ENCODE peak calls at places on chromosome 20, in seven cellular contexts. K is H1, Q is GM12878, L is HCT116, I is HepG2, T is SK-N-SH, O is K562. J is an unnamed sample.

GRCh38 chr20:13552061-13552460 is 86.7 kb downstream of the TASP1 start:
- DNase-seq in Q (no peak), O (no peak), T (no peak), I (no peak), L (no peak), K (no peak), J (no peak)

GRCh38 chr20:51573576-51574243 is 31.2 kb upstream of the NFATC2 start:
- DNase-seq in Q (no peak), T (no peak), O (no peak), I (no peak), L (no peak), K (no peak), J (no peak)

GRCh38 chr20:46635514-46636091 is 15.7 kb downstream of the SLC13A3 start:
- DNase-seq in L (no peak), I (no peak), Q (no peak), O (peak; percentile 34), T (no peak), K (no peak), J (no peak)

GRCh38 chr20:45917790-45918141 is 5.8 kb upstream of the PLTP start:
- DNase-seq in T (no peak), I (no peak), O (no peak), L (no peak), K (no peak), Q (no peak), J (no peak)

GRCh38 chr20:62212309-62212708 is 7.8 kb downstream of the HRH3 start:
- DNase-seq in L (no peak), O (no peak), Q (no peak), K (no peak), I (no peak), T (peak; percentile 48), J (no peak)

GRCh38 chr20:37383229-37383989 is 37.5 kb downstream of the SRC start:
- DNase-seq in O (no peak), K (no peak), I (no peak), Q (no peak), T (peak; percentile 20), L (peak; percentile 81), J (no peak)

GRCh38 chr20:497979-498378 is 35.6 kb upstream of the TBC1D20 start:
- DNase-seq in I (no peak), L (no peak), K (no peak), Q (no peak), T (no peak), O (no peak), J (no peak)

GRCh38 chr20:63424613-63425012 is 47.8 kb downstream of the KCNQ2 start:
- DNase-seq in K (no peak), T (no peak), I (no peak), L (no peak), O (no peak), Q (no peak), J (no peak)

GRCh38 chr20:50582591-50583234 is 72.5 kb downstream of the PTPN1 start:
- DNase-seq in T (no peak), Q (no peak), L (no peak), K (no peak), O (no peak), I (no peak), J (no peak)

GRCh38 chr20:40497781-40498691 is 191.0 kb downstream of the MAFB start:
- DNase-seq in K (no peak), I (no peak), Q (peak; percentile 7), T (no peak), L (no peak), O (peak; percentile 9), J (no peak)

GRCh38 chr20:1674361-1674760 is 16.8 kb upstream of the SIRPG start:
- DNase-seq in K (no peak), I (no peak), Q (no peak), O (no peak), T (no peak), L (no peak), J (no peak)

GRCh38 chr20:62678553-62678952 is 30.1 kb upstream of the NTSR1 start:
- DNase-seq in Q (no peak), L (no peak), I (no peak), T (no peak), O (no peak), K (no peak), J (no peak)

GRCh38 chr20:8389381-8390368 is 257.6 kb downstream of the PLCB1 start:
- DNase-seq in T (peak; percentile 27), K (no peak), L (peak; percentile 23), O (peak; percentile 3), Q (no peak), I (peak; percentile 55), J (peak; percentile 13)

GRCh38 chr20:5714261-5715041 is 35.8 kb upstream of the SHLD1 start:
- DNase-seq in T (no peak), K (no peak), O (no peak), L (no peak), I (peak; percentile 100), Q (no peak), J (no peak)

GRCh38 chr20:50341050-50341449 is 150.4 kb downstream of the CEBPB start:
- DNase-seq in K (no peak), Q (no peak), I (no peak), L (no peak), T (no peak), O (no peak), J (no peak)

GRCh38 chr20:62749851-62750445 is 41.3 kb downstream of the NTSR1 start:
- DNase-seq in L (no peak), Q (no peak), T (no peak), I (no peak), K (no peak), O (no peak), J (no peak)

GRCh38 chr20:50278684-50279531 is 88.3 kb downstream of the CEBPB start:
- DNase-seq in T (no peak), I (peak; percentile 87), O (peak; percentile 78), Q (no peak), K (no peak), L (peak; percentile 40), J (no peak)

GRCh38 chr20:11454966-11455799 is 462.5 kb upstream of the BTBD3 start:
- DNase-seq in K (no peak), I (no peak), Q (no peak), O (no peak), L (peak; percentile 90), T (no peak), J (no peak)

GRCh38 chr20:37734228-37734980 is 40.6 kb downstream of the CTNNBL1 start:
- DNase-seq in O (no peak), Q (no peak), T (peak; percentile 53), L (no peak), I (no peak), K (no peak), J (no peak)

GRCh38 chr20:4740774-4741431 is 19.2 kb downstream of the PRND start:
- DNase-seq in I (peak; percentile 60), L (peak; percentile 32), T (peak; percentile 41), O (peak; percentile 33), K (peak; percentile 58), Q (no peak), J (no peak)

GRCh38 chr20:53874706-53875105 is 195.7 kb downstream of the BCAS1 start:
- DNase-seq in L (no peak), K (no peak), I (no peak), O (no peak), T (no peak), Q (no peak), J (no peak)

GRCh38 chr20:1388706-1389483 is 4.0 kb downstream of the FKBP1A start:
- DNase-seq in K (no peak), T (no peak), I (no peak), L (no peak), Q (no peak), O (no peak), J (no peak)

GRCh38 chr20:49798718-49799117 is 13.9 kb upstream of the SLC9A8 start:
- DNase-seq in K (no peak), I (no peak), T (no peak), Q (no peak), O (no peak), L (no peak), J (no peak)

GRCh38 chr20:23291575-23292240 is 58.9 kb upstream of the NXT1 start:
- DNase-seq in Q (no peak), I (no peak), T (no peak), L (no peak), K (no peak), O (no peak), J (no peak)

GRCh38 chr20:37777012-37777411 is 83.2 kb downstream of the CTNNBL1 start:
- DNase-seq in I (no peak), Q (no peak), O (no peak), L (no peak), K (no peak), T (no peak), J (no peak)

GRCh38 chr20:50172347-50173013 is 18.1 kb upstream of the CEBPB start:
- DNase-seq in T (no peak), I (peak; percentile 97), L (no peak), O (no peak), Q (no peak), K (peak; percentile 82), J (peak; percentile 59)

DNA sequence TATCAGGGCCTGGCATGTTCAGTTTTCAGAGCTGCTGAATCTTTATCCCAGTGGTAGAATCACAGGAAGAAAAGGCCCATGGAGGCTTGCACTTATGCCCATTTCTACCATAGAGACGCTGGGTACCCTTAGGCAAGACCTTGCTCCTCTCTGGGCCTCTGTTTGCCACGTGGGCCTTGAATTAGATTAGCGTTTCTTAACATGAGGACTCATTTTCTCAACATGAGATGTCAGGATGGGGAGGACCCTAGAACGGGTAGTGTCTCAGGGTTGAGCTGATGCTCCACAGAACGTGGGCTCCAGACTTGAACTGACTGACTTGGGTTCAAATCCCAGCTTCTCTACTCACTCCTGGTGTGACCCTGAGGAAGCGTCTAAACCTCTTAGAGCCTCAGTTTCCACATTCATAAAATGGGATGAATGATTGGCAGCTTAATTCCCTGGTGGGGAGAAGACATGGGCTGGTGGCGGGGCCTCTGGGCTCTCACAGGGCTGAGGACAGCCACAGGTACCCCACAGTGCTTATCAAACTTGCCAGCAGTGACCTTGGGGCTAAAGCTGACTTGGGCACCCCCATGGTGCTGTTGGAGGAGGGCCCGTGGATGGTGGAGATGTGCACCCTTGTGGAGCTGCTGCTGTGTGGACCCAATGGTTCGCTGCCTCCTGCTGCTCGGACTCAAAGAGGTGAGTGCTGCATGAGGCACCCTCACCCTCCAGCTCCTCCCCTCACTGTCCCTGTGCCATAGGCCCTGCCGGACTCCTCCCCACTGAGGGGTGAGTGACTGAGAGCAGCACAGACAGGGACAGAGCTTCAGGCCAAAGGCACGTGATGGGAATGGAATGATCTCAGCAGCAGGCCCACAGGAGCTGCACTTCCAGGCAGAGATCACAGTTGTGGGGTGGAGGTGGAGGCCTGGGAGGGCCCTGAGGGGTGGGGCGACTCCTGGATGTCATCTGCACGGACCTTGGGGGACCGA is 28.2 kb downstream of the SUN5 start:
- DNase-seq in Q (no peak), L (no peak), I (peak; percentile 89), T (no peak), K (no peak), O (no peak), J (peak; percentile 96)
- TF ChIP-seq JUND in Q (no peak), L (no peak), I (peak; percentile 15), T (no peak), K (no peak), O (no peak), J (no peak)

GRCh38 chr20:3563548-3564177 is 92.8 kb downstream of the ATRN start:
- DNase-seq in T (peak; percentile 53), O (peak; percentile 15), L (peak; percentile 41), K (no peak), Q (peak; percentile 8), I (peak; percentile 63), J (peak; percentile 62)
- TF ChIP-seq JUND in T (no peak), O (no peak), L (no peak), K (no peak), Q (no peak), I (no peak), J (no peak)

GRCh38 chr20:18103497-18103896 is 34.2 kb upstream of the KAT14 start:
- DNase-seq in Q (no peak), I (peak; percentile 49), T (no peak), O (no peak), K (no peak), L (no peak), J (no peak)
- TF ChIP-seq JUND in Q (no peak), I (no peak), T (no peak), O (no peak), K (no peak), L (no peak), J (no peak)

GRCh38 chr20:48686238-48687096 is 141.3 kb downstream of the PREX1 start:
- DNase-seq in I (no peak), O (no peak), L (no peak), K (no peak), T (peak; percentile 53), Q (no peak), J (peak; percentile 57)
- TF ChIP-seq JUND in I (no peak), O (no peak), L (no peak), K (no peak), T (no peak), Q (no peak), J (no peak)